ENCODE peak calls at places on chromosome 4, in nine cellular contexts. W, K, G, Y, M, T, Q, D and A are unnamed samples.

GRCh38 chr4:21507439-21507838 is 441.1 kb downstream of the KCNIP4 start:
- DNase-seq in W (peak; percentile 2), K (peak; percentile 2), G (no peak), Y (no peak), M (no peak), T (no peak), Q (no peak), D (no peak), A (peak; percentile 21)

GRCh38 chr4:88531549-88531948 is 8.0 kb upstream of the PYURF start:
- DNase-seq in W (no peak), K (no peak), G (no peak), Y (no peak), M (no peak), T (no peak), Q (no peak), D (no peak), A (no peak)

GRCh38 chr4:86498560-86499166 is 95.5 kb upstream of the PTPN13 start:
- DNase-seq in W (peak; percentile 40), K (peak; percentile 69), G (peak; percentile 8), Y (no peak), M (no peak), T (no peak), Q (peak; percentile 65), D (peak; percentile 23), A (peak; percentile 70)

GRCh38 chr4:88985088-88985779 is 71.8 kb downstream of the FAM13A start:
- DNase-seq in W (peak; percentile 80), K (peak; percentile 62), G (no peak), Y (no peak), M (no peak), T (no peak), Q (no peak), D (no peak), A (no peak)

GRCh38 chr4:8303485-8304281 is 34.1 kb downstream of the HTRA3 start:
- DNase-seq in W (peak; percentile 70), K (peak; percentile 85), G (no peak), Y (no peak), M (no peak), T (peak; percentile 11), Q (peak; percentile 3), D (peak; percentile 50), A (no peak)

GRCh38 chr4:143382539-143382938 is 45.9 kb downstream of the GAB1 start:
- DNase-seq in W (no peak), K (no peak), G (no peak), Y (no peak), M (no peak), T (no peak), Q (no peak), D (no peak), A (peak; percentile 77)

GRCh38 chr4:89307446-89308160 is at the start of gene GPRIN3:
- DNase-seq in W (no peak), K (no peak), G (peak; percentile 48), Y (peak; percentile 70), M (no peak), T (peak; percentile 35), Q (no peak), D (no peak), A (no peak)

GRCh38 chr4:180455226-180455625 is 1788.0 kb upstream of the TENM3 start:
- DNase-seq in W (no peak), K (no peak), G (no peak), Y (no peak), M (no peak), T (no peak), Q (no peak), D (no peak), A (no peak)

GRCh38 chr4:82489076-82489475 is 58.7 kb downstream of the ENOPH1 start:
- DNase-seq in W (no peak), K (no peak), G (no peak), Y (no peak), M (no peak), T (no peak), Q (no peak), D (no peak), A (no peak)

GRCh38 chr4:3485011-3485881 is 22.1 kb downstream of the DOK7 start:
- DNase-seq in W (no peak), K (no peak), G (peak; percentile 63), Y (no peak), M (no peak), T (no peak), Q (no peak), D (no peak), A (peak; percentile 70)

GRCh38 chr4:10457255-10457801 is at the start of gene ZNF518B:
- DNase-seq in W (peak; percentile 18), K (peak; percentile 51), G (no peak), Y (peak; percentile 82), M (peak; percentile 32), T (peak; percentile 56), Q (peak; percentile 45), D (no peak), A (no peak)

GRCh38 chr4:142129473-142129872 is 493.1 kb downstream of the IL15 start:
- DNase-seq in W (no peak), K (no peak), G (no peak), Y (no peak), M (no peak), T (no peak), Q (no peak), D (no peak), A (no peak)

GRCh38 chr4:113958766-113959540 is 20.5 kb downstream of the ARSJ start:
- DNase-seq in W (peak; percentile 71), K (peak; percentile 97), G (no peak), Y (no peak), M (no peak), T (no peak), Q (no peak), D (peak; percentile 97), A (no peak)

GRCh38 chr4:38663021-38663800 is 788 bp upstream of the KLF3 start:
- DNase-seq in W (no peak), K (no peak), G (no peak), Y (peak; percentile 48), M (no peak), T (no peak), Q (peak; percentile 52), D (no peak), A (peak; percentile 40)

GRCh38 chr4:75714681-75715080 is 9.7 kb upstream of the USO1 start:
- DNase-seq in W (no peak), K (no peak), G (no peak), Y (no peak), M (no peak), T (no peak), Q (no peak), D (no peak), A (no peak)

GRCh38 chr4:108611360-108611759 is 9.0 kb upstream of the RPL34 start:
- DNase-seq in W (no peak), K (peak; percentile 23), G (no peak), Y (no peak), M (no peak), T (no peak), Q (peak; percentile 20), D (no peak), A (no peak)

GRCh38 chr4:185305979-185306442 is 89.7 kb downstream of the LRP2BP start:
- DNase-seq in W (peak; percentile 92), K (peak; percentile 95), G (peak; percentile 41), Y (no peak), M (no peak), T (no peak), Q (peak; percentile 12), D (no peak), A (no peak)

GRCh38 chr4:173507471-173508385 is 22.3 kb downstream of the HAND2 start:
- DNase-seq in W (no peak), K (no peak), G (no peak), Y (no peak), M (no peak), T (no peak), Q (no peak), D (no peak), A (no peak)

GRCh38 chr4:24701683-24702082 is 93.7 kb upstream of the SOD3 start:
- DNase-seq in W (no peak), K (no peak), G (no peak), Y (no peak), M (no peak), T (no peak), Q (peak; percentile 6), D (no peak), A (no peak)

GRCh38 chr4:137124278-137124932 is 407.9 kb downstream of the PCDH18 start:
- DNase-seq in W (peak; percentile 67), K (peak; percentile 73), G (no peak), Y (no peak), M (no peak), T (no peak), Q (peak; percentile 64), D (peak; percentile 27), A (peak; percentile 54)

GRCh38 chr4:148170408-148171385 is 271.5 kb downstream of the NR3C2 start:
- DNase-seq in W (no peak), K (no peak), G (no peak), Y (peak; percentile 22), M (no peak), T (no peak), Q (no peak), D (no peak), A (no peak)

GRCh38 chr4:180380733-180381132 is 1862.5 kb upstream of the TENM3 start:
- DNase-seq in W (no peak), K (no peak), G (peak; percentile 16), Y (no peak), M (no peak), T (no peak), Q (no peak), D (no peak), A (no peak)